ENCODE peak calls at places on chromosome 13, in eight cellular contexts. One of them, this sample, is unnamed.

GRCh38 chr13:30864352-30865130 is 41.5 kb upstream of the MEDAG start:
- DNase-seq in Peyer's patch: no peak
- DNase-seq in gastrocnemius medialis: no peak
- DNase-seq in endothelial cell of umbilical vein: peak; percentile 83
- DNase-seq in transverse colon: no peak
- DNase-seq in thyroid gland: no peak
- DNase-seq in K562: no peak
- DNase-seq in GM12891: no peak
- DNase-seq in this sample: no peak

GRCh38 chr13:92175330-92175729 is 776.9 kb downstream of the GPC5 start:
- DNase-seq in Peyer's patch: no peak
- DNase-seq in gastrocnemius medialis: no peak
- DNase-seq in endothelial cell of umbilical vein: no peak
- DNase-seq in transverse colon: no peak
- DNase-seq in thyroid gland: peak; percentile 4
- DNase-seq in K562: no peak
- DNase-seq in GM12891: peak; percentile 2
- DNase-seq in this sample: no peak

GRCh38 chr13:54241719-54242118 is 1213.1 kb downstream of the OLFM4 start:
- DNase-seq in Peyer's patch: no peak
- DNase-seq in gastrocnemius medialis: no peak
- DNase-seq in endothelial cell of umbilical vein: no peak
- DNase-seq in transverse colon: no peak
- DNase-seq in thyroid gland: no peak
- DNase-seq in K562: no peak
- DNase-seq in GM12891: no peak
- DNase-seq in this sample: no peak

GRCh38 chr13:108961542-108962125 is 332.2 kb downstream of the MYO16 start:
- DNase-seq in Peyer's patch: no peak
- DNase-seq in gastrocnemius medialis: no peak
- DNase-seq in endothelial cell of umbilical vein: peak; percentile 60
- DNase-seq in transverse colon: no peak
- DNase-seq in thyroid gland: no peak
- DNase-seq in K562: peak; percentile 26
- DNase-seq in GM12891: peak; percentile 7
- DNase-seq in this sample: no peak

GRCh38 chr13:29508130-29508873 is 87.2 kb downstream of the SLC7A1 start:
- DNase-seq in Peyer's patch: peak; percentile 76
- DNase-seq in gastrocnemius medialis: peak; percentile 54
- DNase-seq in endothelial cell of umbilical vein: peak; percentile 84
- DNase-seq in transverse colon: peak; percentile 88
- DNase-seq in thyroid gland: peak; percentile 86
- DNase-seq in K562: peak; percentile 79
- DNase-seq in GM12891: peak; percentile 80
- DNase-seq in this sample: peak; percentile 79

GRCh38 chr13:28533441-28534166 is 38.7 kb upstream of the FLT1 start:
- DNase-seq in Peyer's patch: no peak
- DNase-seq in gastrocnemius medialis: no peak
- DNase-seq in endothelial cell of umbilical vein: no peak
- DNase-seq in transverse colon: no peak
- DNase-seq in thyroid gland: no peak
- DNase-seq in K562: no peak
- DNase-seq in GM12891: no peak
- DNase-seq in this sample: no peak

GRCh38 chr13:56424246-56424645 is 716.5 kb upstream of the PRR20A start:
- DNase-seq in Peyer's patch: no peak
- DNase-seq in gastrocnemius medialis: no peak
- DNase-seq in endothelial cell of umbilical vein: peak; percentile 14
- DNase-seq in transverse colon: no peak
- DNase-seq in thyroid gland: no peak
- DNase-seq in K562: no peak
- DNase-seq in GM12891: no peak
- DNase-seq in this sample: no peak

GRCh38 chr13:100636441-100636840 is 38.2 kb downstream of the TMTC4 start:
- DNase-seq in Peyer's patch: no peak
- DNase-seq in gastrocnemius medialis: no peak
- DNase-seq in endothelial cell of umbilical vein: no peak
- DNase-seq in transverse colon: no peak
- DNase-seq in thyroid gland: no peak
- DNase-seq in K562: no peak
- DNase-seq in GM12891: no peak
- DNase-seq in this sample: no peak

GRCh38 chr13:99442273-99442895 is 58.9 kb upstream of the TM9SF2 start:
- DNase-seq in Peyer's patch: peak; percentile 44
- DNase-seq in gastrocnemius medialis: no peak
- DNase-seq in endothelial cell of umbilical vein: peak; percentile 58
- DNase-seq in transverse colon: peak; percentile 47
- DNase-seq in thyroid gland: peak; percentile 31
- DNase-seq in K562: peak; percentile 32
- DNase-seq in GM12891: no peak
- DNase-seq in this sample: no peak

GRCh38 chr13:94598281-94598680 is 2.3 kb upstream of the TGDS start:
- DNase-seq in Peyer's patch: no peak
- DNase-seq in gastrocnemius medialis: no peak
- DNase-seq in endothelial cell of umbilical vein: no peak
- DNase-seq in transverse colon: no peak
- DNase-seq in thyroid gland: no peak
- DNase-seq in K562: no peak
- DNase-seq in GM12891: no peak
- DNase-seq in this sample: no peak

GRCh38 chr13:101398920-101399319 is 17.4 kb downstream of the NALCN start:
- DNase-seq in Peyer's patch: no peak
- DNase-seq in gastrocnemius medialis: no peak
- DNase-seq in endothelial cell of umbilical vein: peak; percentile 26
- DNase-seq in transverse colon: no peak
- DNase-seq in thyroid gland: no peak
- DNase-seq in K562: no peak
- DNase-seq in GM12891: no peak
- DNase-seq in this sample: no peak

GRCh38 chr13:97749174-97749573 is 204.3 kb upstream of the IPO5 start:
- DNase-seq in Peyer's patch: no peak
- DNase-seq in gastrocnemius medialis: no peak
- DNase-seq in endothelial cell of umbilical vein: peak; percentile 12
- DNase-seq in transverse colon: no peak
- DNase-seq in thyroid gland: no peak
- DNase-seq in K562: no peak
- DNase-seq in GM12891: no peak
- DNase-seq in this sample: no peak

GRCh38 chr13:65292488-65292901 is 1937.6 kb downstream of the PCDH9 start:
- DNase-seq in Peyer's patch: no peak
- DNase-seq in gastrocnemius medialis: no peak
- DNase-seq in endothelial cell of umbilical vein: peak; percentile 32
- DNase-seq in transverse colon: no peak
- DNase-seq in thyroid gland: no peak
- DNase-seq in K562: no peak
- DNase-seq in GM12891: no peak
- DNase-seq in this sample: no peak

GRCh38 chr13:35889560-35889959 is 241.6 kb downstream of the DCLK1 start:
- DNase-seq in Peyer's patch: no peak
- DNase-seq in gastrocnemius medialis: no peak
- DNase-seq in endothelial cell of umbilical vein: no peak
- DNase-seq in transverse colon: no peak
- DNase-seq in thyroid gland: no peak
- DNase-seq in K562: no peak
- DNase-seq in GM12891: no peak
- DNase-seq in this sample: no peak

GRCh38 chr13:46684287-46685001 is 112.5 kb downstream of the ESD start:
- DNase-seq in Peyer's patch: no peak
- DNase-seq in gastrocnemius medialis: no peak
- DNase-seq in endothelial cell of umbilical vein: peak; percentile 28
- DNase-seq in transverse colon: no peak
- DNase-seq in thyroid gland: no peak
- DNase-seq in K562: no peak
- DNase-seq in GM12891: no peak
- DNase-seq in this sample: no peak

GRCh38 chr13:105908581-105908980 is 626.9 kb downstream of the EFNB2 start:
- DNase-seq in Peyer's patch: no peak
- DNase-seq in gastrocnemius medialis: no peak
- DNase-seq in endothelial cell of umbilical vein: no peak
- DNase-seq in transverse colon: no peak
- DNase-seq in thyroid gland: no peak
- DNase-seq in K562: no peak
- DNase-seq in GM12891: no peak
- DNase-seq in this sample: no peak

GRCh38 chr13:36420437-36420891 is 11.8 kb upstream of the CCNA1 start:
- DNase-seq in Peyer's patch: peak; percentile 43
- DNase-seq in gastrocnemius medialis: no peak
- DNase-seq in endothelial cell of umbilical vein: peak; percentile 84
- DNase-seq in transverse colon: peak; percentile 57
- DNase-seq in thyroid gland: peak; percentile 69
- DNase-seq in K562: peak; percentile 51
- DNase-seq in GM12891: no peak
- DNase-seq in this sample: peak; percentile 63

GRCh38 chr13:89115307-89115706 is 1444.1 kb downstream of the SLITRK5 start:
- DNase-seq in Peyer's patch: no peak
- DNase-seq in gastrocnemius medialis: no peak
- DNase-seq in endothelial cell of umbilical vein: no peak
- DNase-seq in transverse colon: no peak
- DNase-seq in thyroid gland: no peak
- DNase-seq in K562: no peak
- DNase-seq in GM12891: no peak
- DNase-seq in this sample: no peak

GRCh38 chr13:25149670-25150069 is 22.4 kb downstream of the AMER2 start:
- DNase-seq in Peyer's patch: no peak
- DNase-seq in gastrocnemius medialis: no peak
- DNase-seq in endothelial cell of umbilical vein: no peak
- DNase-seq in transverse colon: no peak
- DNase-seq in thyroid gland: no peak
- DNase-seq in K562: no peak
- DNase-seq in GM12891: no peak
- DNase-seq in this sample: no peak

DNA sequence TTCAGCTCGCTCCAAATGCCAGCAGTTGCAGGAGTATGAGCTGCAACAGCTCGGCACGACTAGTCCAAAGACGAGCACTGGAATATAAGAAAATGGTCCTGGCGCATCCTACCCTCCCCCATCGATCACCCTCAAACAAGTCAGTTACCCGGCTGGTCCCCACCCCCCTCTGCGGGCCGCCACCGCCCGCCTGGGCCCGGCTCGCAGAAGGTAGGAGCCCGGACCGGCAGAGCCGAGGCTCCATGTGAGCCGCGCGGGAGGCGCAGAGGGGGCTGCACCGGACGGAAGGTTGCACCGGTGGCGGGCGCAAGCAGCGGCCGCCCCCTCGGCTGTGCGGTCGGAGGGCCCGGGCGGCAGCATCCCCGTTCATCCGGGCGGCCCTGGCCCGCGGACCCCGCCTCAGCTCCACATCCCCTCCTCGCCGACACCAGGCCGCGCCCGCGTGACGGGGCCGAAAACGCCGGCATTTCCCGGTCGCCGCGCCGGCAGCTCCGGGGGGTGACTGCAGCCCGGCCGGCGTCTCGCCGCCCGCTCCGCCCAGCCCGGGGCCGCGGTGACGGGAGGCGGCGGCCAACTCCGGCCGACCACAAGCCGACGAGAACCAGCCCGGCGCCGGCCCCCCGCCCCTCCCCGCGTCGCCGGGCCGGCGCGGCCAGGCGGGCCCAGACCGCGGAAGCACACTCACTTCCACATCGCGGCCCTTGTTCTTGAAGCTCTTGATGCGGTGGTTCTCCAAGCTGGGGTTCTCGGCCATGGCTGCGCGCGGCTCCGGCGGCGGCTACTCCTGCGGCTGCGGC is 531 bp downstream of the KPNA3 start:
- DNase-seq in Peyer's patch: peak; percentile 50
- DNase-seq in gastrocnemius medialis: peak; percentile 31
- DNase-seq in endothelial cell of umbilical vein: no peak
- DNase-seq in transverse colon: peak; percentile 58
- DNase-seq in thyroid gland: peak; percentile 70
- DNase-seq in K562: peak; percentile 42
- DNase-seq in GM12891: peak; percentile 42
- DNase-seq in this sample: peak; percentile 93
- TF ChIP-seq POLR2A in Peyer's patch: peak; percentile 31
- TF ChIP-seq POLR2A in gastrocnemius medialis: no peak
- TF ChIP-seq POLR2A in endothelial cell of umbilical vein: no peak
- TF ChIP-seq POLR2A in transverse colon: no peak
- TF ChIP-seq POLR2A in thyroid gland: no peak
- TF ChIP-seq POLR2A in K562: no peak
- TF ChIP-seq POLR2A in GM12891: peak; percentile 8
- TF ChIP-seq POLR2A in this sample: no peak

GRCh38 chr13:44404261-44405139 is 30.9 kb downstream of the SERP2 start:
- DNase-seq in Peyer's patch: no peak
- DNase-seq in gastrocnemius medialis: no peak
- DNase-seq in endothelial cell of umbilical vein: no peak
- DNase-seq in transverse colon: peak; percentile 38
- DNase-seq in thyroid gland: peak; percentile 28
- DNase-seq in K562: no peak
- DNase-seq in GM12891: no peak
- DNase-seq in this sample: no peak
- TF ChIP-seq POLR2A in Peyer's patch: no peak
- TF ChIP-seq POLR2A in gastrocnemius medialis: no peak
- TF ChIP-seq POLR2A in endothelial cell of umbilical vein: no peak
- TF ChIP-seq POLR2A in transverse colon: no peak
- TF ChIP-seq POLR2A in thyroid gland: no peak
- TF ChIP-seq POLR2A in K562: no peak
- TF ChIP-seq POLR2A in GM12891: no peak
- TF ChIP-seq POLR2A in this sample: no peak

DNA sequence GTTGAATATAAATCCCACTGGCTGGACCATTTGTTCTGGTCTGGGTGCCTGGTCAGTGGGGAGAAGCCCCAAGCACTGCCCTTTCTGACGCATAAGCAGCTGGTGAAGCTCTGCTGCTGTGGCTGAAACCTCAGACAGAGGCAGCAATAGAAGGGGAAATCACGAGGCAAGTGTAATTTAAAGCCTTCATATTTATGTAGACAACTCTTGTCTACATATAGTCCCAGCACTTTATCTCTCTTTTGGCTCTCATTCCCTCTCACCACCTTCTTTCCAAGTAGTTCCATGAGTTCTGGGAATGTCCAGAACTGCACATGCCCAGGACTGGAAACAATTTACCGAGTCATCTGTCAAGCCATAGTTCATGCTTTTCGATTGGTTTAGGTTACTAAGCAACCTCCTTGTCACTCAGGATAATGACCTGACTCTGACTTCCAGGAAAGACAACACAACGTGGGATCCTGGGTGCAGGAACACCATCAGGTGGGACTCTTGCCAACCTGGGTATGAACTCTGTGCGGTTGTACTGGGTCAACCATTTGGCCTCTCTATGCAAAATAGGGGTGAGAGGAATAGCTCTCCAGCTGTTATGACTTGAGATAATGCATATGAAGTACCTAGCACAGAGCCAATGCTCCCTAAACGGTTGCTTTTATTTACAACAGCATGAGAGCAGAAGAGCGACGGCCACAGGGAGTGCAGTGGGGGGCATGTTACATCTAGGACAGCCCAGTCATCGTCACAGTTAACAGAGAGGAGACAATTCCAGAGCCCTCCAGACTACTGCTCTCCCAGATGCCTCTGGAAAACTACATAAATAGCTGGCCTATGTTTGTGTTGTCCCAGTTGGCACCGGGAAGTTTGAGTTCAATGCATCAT is 321.9 kb downstream of the FOXO1 start:
- DNase-seq in Peyer's patch: no peak
- DNase-seq in gastrocnemius medialis: peak; percentile 87
- DNase-seq in endothelial cell of umbilical vein: no peak
- DNase-seq in transverse colon: peak; percentile 38
- DNase-seq in thyroid gland: no peak
- DNase-seq in K562: no peak
- DNase-seq in GM12891: no peak
- DNase-seq in this sample: no peak
- TF ChIP-seq POLR2A in Peyer's patch: no peak
- TF ChIP-seq POLR2A in gastrocnemius medialis: peak; percentile 69
- TF ChIP-seq POLR2A in endothelial cell of umbilical vein: no peak
- TF ChIP-seq POLR2A in transverse colon: no peak
- TF ChIP-seq POLR2A in thyroid gland: no peak
- TF ChIP-seq POLR2A in K562: no peak
- TF ChIP-seq POLR2A in GM12891: no peak
- TF ChIP-seq POLR2A in this sample: no peak

GRCh38 chr13:52652170-52652979 is at the start of gene SUGT1:
- DNase-seq in Peyer's patch: peak; percentile 97
- DNase-seq in gastrocnemius medialis: peak; percentile 95
- DNase-seq in endothelial cell of umbilical vein: peak; percentile 98
- DNase-seq in transverse colon: peak; percentile 99
- DNase-seq in thyroid gland: peak; percentile 99
- DNase-seq in K562: peak; percentile 85
- DNase-seq in GM12891: peak; percentile 65
- DNase-seq in this sample: peak; percentile 98
- TF ChIP-seq POLR2A in Peyer's patch: peak; percentile 63
- TF ChIP-seq POLR2A in gastrocnemius medialis: peak; percentile 77
- TF ChIP-seq POLR2A in endothelial cell of umbilical vein: peak; percentile 95
- TF ChIP-seq POLR2A in transverse colon: peak; percentile 87
- TF ChIP-seq POLR2A in thyroid gland: peak; percentile 36
- TF ChIP-seq POLR2A in K562: peak; percentile 82
- TF ChIP-seq POLR2A in GM12891: peak; percentile 85
- TF ChIP-seq POLR2A in this sample: peak; percentile 81